ENCODE peak calls at places on chromosome 1, in ten cellular contexts. T is transverse colon, X is psoas muscle, N is heart left ventricle, O is osteoblast, D is OCI-LY7, B is right atrium auricular region, R is body of pancreas, H is neural progenitor cell, G is fibroblast of lung. E is an unnamed sample.

GRCh38 chr1:166905930-166906329 is 29.9 kb upstream of the TADA1 start:
- DNase-seq in H (no peak), T (no peak), N (no peak), D (no peak), O (peak; percentile 44), R (no peak), B (no peak), X (no peak), G (peak; percentile 98), E (no peak)

GRCh38 chr1:228944991-228945390 is 209.7 kb downstream of the RHOU start:
- DNase-seq in R (no peak), H (no peak), B (peak; percentile 47), G (peak; percentile 35), D (no peak), T (no peak), N (no peak), X (no peak), O (no peak), E (no peak)

GRCh38 chr1:2939041-2939552 is 82.2 kb upstream of the ACTRT2 start:
- DNase-seq in R (no peak), H (no peak), X (no peak), N (no peak), G (no peak), O (peak; percentile 17), D (no peak), T (no peak), B (no peak), E (no peak)

GRCh38 chr1:1861339-1861730 is 29.6 kb downstream of the GNB1 start:
- DNase-seq in H (no peak), B (no peak), O (peak; percentile 44), X (no peak), T (no peak), D (no peak), R (no peak), G (no peak), N (peak; percentile 50), E (no peak)

GRCh38 chr1:96090134-96090533 is 631.5 kb upstream of the PTBP2 start:
- DNase-seq in B (no peak), O (no peak), N (no peak), G (no peak), D (no peak), X (no peak), R (peak; percentile 12), H (no peak), T (no peak), E (no peak)

GRCh38 chr1:245827306-245827705 is 672.5 kb downstream of the KIF26B start:
- DNase-seq in B (no peak), D (no peak), X (no peak), T (no peak), N (no peak), R (no peak), H (no peak), O (no peak), G (no peak), E (no peak)

GRCh38 chr1:50333595-50333974 is 89.7 kb downstream of the DMRTA2 start:
- DNase-seq in R (peak; percentile 52), X (peak; percentile 50), D (peak; percentile 51), B (no peak), H (peak; percentile 84), O (peak; percentile 95), T (peak; percentile 70), G (peak; percentile 2), N (peak; percentile 34), E (peak; percentile 12)

GRCh38 chr1:51072040-51072439 is 30.0 kb upstream of the C1orf185 start:
- DNase-seq in D (no peak), B (no peak), R (no peak), G (no peak), T (peak; percentile 28), H (no peak), X (no peak), O (no peak), N (no peak), E (no peak)

GRCh38 chr1:233607252-233608119 is 6.4 kb upstream of the KCNK1 start:
- DNase-seq in H (no peak), G (peak; percentile 57), R (no peak), N (no peak), B (no peak), T (peak; percentile 68), X (no peak), D (no peak), O (no peak), E (no peak)

GRCh38 chr1:22246755-22247480 is 104.0 kb upstream of the WNT4 start:
- DNase-seq in H (no peak), N (no peak), B (no peak), G (no peak), T (no peak), X (no peak), R (no peak), O (peak; percentile 71), D (no peak), E (no peak)

GRCh38 chr1:68470388-68470970 is 20.7 kb upstream of the RPE65 start:
- DNase-seq in X (no peak), R (no peak), D (no peak), T (no peak), N (no peak), H (no peak), G (no peak), B (no peak), O (peak; percentile 42), E (no peak)

GRCh38 chr1:110048923-110049601 is 14.6 kb downstream of the STRIP1 start:
- DNase-seq in N (no peak), T (peak; percentile 28), D (no peak), G (no peak), O (no peak), X (no peak), H (no peak), B (no peak), R (peak; percentile 49), E (no peak)

GRCh38 chr1:29912413-29912812 is 676.1 kb downstream of the PTPRU start:
- DNase-seq in T (no peak), O (no peak), G (peak; percentile 33), H (no peak), R (no peak), X (no peak), D (no peak), N (no peak), B (no peak), E (no peak)

GRCh38 chr1:203627819-203628184 is 1.2 kb downstream of the ATP2B4 start:
- DNase-seq in B (no peak), N (no peak), X (no peak), D (peak; percentile 35), R (peak; percentile 27), O (peak; percentile 91), G (peak; percentile 49), H (peak; percentile 34), T (peak; percentile 47), E (peak; percentile 11)
- H3K27ac ChIP-seq in B (peak overlapping the region; percentile 93), N (peak overlapping the region; percentile 90), X (peak overlapping the region; percentile 80), D (peak overlapping the region; percentile 78), R (peak overlapping the region; percentile 87), O (peak overlapping the region; percentile 93), G (peak overlapping the region; percentile 97), H (no peak overlapping the region), T (peak overlapping the region; percentile 92), E (peak overlapping the region; percentile 86)

GRCh38 chr1:113452921-113453770 is 62.8 kb downstream of the MAGI3 start:
- DNase-seq in D (peak; percentile 32), N (no peak), X (no peak), H (peak; percentile 30), G (peak; percentile 41), O (peak; percentile 5), R (peak; percentile 30), B (no peak), T (peak; percentile 14), E (no peak)
- TF ChIP-seq CTCF in D (peak; percentile 73), N (peak; percentile 27), X (peak; percentile 43), H (peak; percentile 50), G (peak; percentile 47), O (peak; percentile 60), R (no peak), B (no peak), T (peak; percentile 35), E (peak; percentile 65)

GRCh38 chr1:80048706-80049105 is 1042.2 kb upstream of the ADGRL4 start:
- DNase-seq in R (no peak), H (no peak), O (no peak), D (no peak), T (no peak), B (no peak), X (no peak), N (no peak), G (peak; percentile 5), E (no peak)
- H3K9me3 ChIP-seq in R (no peaks in the 10 kb centered on the region), H (no peaks in the 10 kb centered on the region), O (no peaks in the 10 kb centered on the region), D (no peaks in the 10 kb centered on the region), T (no peaks in the 10 kb centered on the region), B (no peaks in the 10 kb centered on the region), X (no peaks in the 10 kb centered on the region), N (peaks cover 4% of the 10 kb centered on the region), G (no peaks in the 10 kb centered on the region), E (no peaks in the 10 kb centered on the region)

DNA sequence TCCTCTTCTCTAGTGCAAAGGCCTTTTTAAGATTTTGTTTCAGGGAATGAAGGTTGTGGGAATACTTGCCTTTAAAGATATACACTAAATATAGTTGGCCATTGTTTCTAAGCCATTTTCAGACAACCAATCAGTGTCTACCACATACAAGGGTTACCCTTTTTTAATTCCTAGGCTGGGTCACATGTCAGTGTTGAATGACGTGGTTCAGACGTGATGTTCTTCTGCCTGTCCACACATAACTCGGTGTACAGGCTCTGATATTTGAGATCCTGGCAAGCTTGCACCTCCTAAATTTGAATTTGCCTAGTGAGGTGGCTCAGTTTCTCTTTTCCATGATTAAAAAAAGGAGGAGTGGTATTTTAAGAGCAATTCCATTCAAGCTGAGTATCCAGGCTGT is 38.8 kb downstream of the DTL start:
- DNase-seq in R (no peak), G (no peak), H (no peak), D (no peak), X (no peak), T (no peak), O (no peak), B (no peak), N (peak; percentile 55), E (no peak)
- H3K27ac ChIP-seq in R (no peak overlapping the region), G (no peak overlapping the region), H (no peak overlapping the region), D (no peak overlapping the region), X (peak overlapping the region; percentile 87), T (no peak overlapping the region), O (no peak overlapping the region), B (peak overlapping the region; percentile 89), N (peak overlapping the region; percentile 65), E (no peak overlapping the region)

DNA sequence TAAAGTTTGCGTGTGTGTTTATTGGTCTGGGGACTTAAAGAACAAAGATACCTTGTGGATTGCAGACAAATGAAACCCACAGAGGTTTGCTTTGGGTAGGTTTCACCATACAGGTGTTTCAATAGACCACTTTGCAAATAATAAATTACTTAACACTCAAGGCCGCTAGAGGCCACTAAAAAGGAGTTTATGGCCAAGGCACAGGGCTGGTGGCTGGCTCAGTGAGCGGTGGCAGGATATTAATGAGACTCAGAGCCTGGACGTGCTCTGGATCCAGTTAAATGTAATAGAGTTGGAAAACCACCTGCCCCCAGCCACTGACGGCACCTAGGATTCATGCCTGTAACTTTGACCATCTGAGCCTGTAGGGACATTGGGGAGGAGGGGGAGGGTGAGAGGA is 44.5 kb downstream of the LRRC38 start:
- DNase-seq in N (peak; percentile 24), R (no peak), X (peak; percentile 23), D (peak; percentile 65), G (no peak), B (no peak), O (no peak), T (no peak), H (peak; percentile 43), E (no peak)
- TF ChIP-seq CTCF in N (no peak), R (no peak), X (peak; percentile 43), D (peak; percentile 77), G (no peak), B (no peak), O (no peak), T (peak; percentile 6), H (peak; percentile 47), E (no peak)

DNA sequence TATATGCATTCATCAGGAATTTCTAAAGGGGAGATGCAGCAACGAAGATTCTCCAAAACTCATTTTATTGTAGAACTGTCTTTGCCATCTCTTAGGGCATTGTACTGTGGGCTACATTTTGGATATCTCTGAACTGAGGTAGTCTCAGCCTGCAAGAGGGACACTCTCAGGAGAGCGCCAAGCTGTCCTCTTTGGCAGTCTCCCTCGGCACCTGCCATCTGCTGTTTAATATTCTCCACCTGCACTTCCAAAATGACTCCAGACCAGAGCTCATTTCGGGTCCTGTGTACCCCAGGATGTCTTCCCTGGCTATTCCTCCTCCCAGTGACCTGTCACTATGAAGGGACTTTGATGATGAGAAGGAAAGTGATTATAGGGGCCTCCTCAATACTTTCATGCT is 356.3 kb upstream of the C1orf174 start:
- DNase-seq in N (no peak), R (no peak), D (no peak), T (no peak), G (no peak), X (no peak), H (no peak), O (no peak), B (no peak), E (no peak)
- H3K9me3 ChIP-seq in N (peaks cover 15% of the 10 kb centered on the region), R (no peaks in the 10 kb centered on the region), D (peaks cover 33% of the 10 kb centered on the region), T (peaks cover 8% of the 10 kb centered on the region), G (no peaks in the 10 kb centered on the region), X (no peaks in the 10 kb centered on the region), H (peaks cover 6% of the 10 kb centered on the region), O (no peaks in the 10 kb centered on the region), B (peaks cover 13% of the 10 kb centered on the region), E (peaks cover 21% of the 10 kb centered on the region)